ENCODE peak calls at places on chromosomes 13 and 19, in seven cellular contexts. J, O, I, N, Z, P and A are unnamed samples.

GRCh38 chr13:87057807-87058520 is 613.2 kb upstream of the SLITRK5 start:
- DNase-seq in J (no peak), O (no peak), I (no peak), N (no peak), Z (no peak), P (no peak), A (no peak)

GRCh38 chr13:97945792-97946419 is 7.6 kb upstream of the IPO5 start:
- DNase-seq in J (no peak), O (no peak), I (no peak), N (no peak), Z (no peak), P (no peak), A (no peak)

GRCh38 chr13:76266566-76266965 is 619.6 kb downstream of the KCTD12 start:
- DNase-seq in J (no peak), O (no peak), I (no peak), N (no peak), Z (no peak), P (no peak), A (no peak)

GRCh38 chr13:26895808-26896466 is 135.4 kb upstream of the GPR12 start:
- DNase-seq in J (no peak), O (no peak), I (no peak), N (no peak), Z (no peak), P (no peak), A (no peak)

GRCh38 chr19:38277969-38278680 is 13.8 kb downstream of the SPINT2 start:
- DNase-seq in J (no peak), O (no peak), I (no peak), N (no peak), Z (no peak), P (peak; percentile 88), A (no peak)

GRCh38 chr19:42816901-42817300 is 51.4 kb upstream of the PSG8 start:
- DNase-seq in J (no peak), O (no peak), I (no peak), N (no peak), Z (no peak), P (no peak), A (no peak)

GRCh38 chr19:956747-957451 is 27.2 kb upstream of the WDR18 start:
- DNase-seq in J (peak; percentile 88), O (no peak), I (no peak), N (no peak), Z (no peak), P (no peak), A (no peak)

GRCh38 chr13:97892717-97893116 is 60.8 kb upstream of the IPO5 start:
- DNase-seq in J (no peak), O (no peak), I (no peak), N (no peak), Z (no peak), P (no peak), A (no peak)

GRCh38 chr13:99590519-99591011 is 89.3 kb downstream of the TM9SF2 start:
- DNase-seq in J (no peak), O (no peak), I (no peak), N (no peak), Z (no peak), P (no peak), A (no peak)

GRCh38 chr13:97911311-97912138 is 42.0 kb upstream of the IPO5 start:
- DNase-seq in J (peak; percentile 82), O (peak; percentile 21), I (no peak), N (no peak), Z (no peak), P (no peak), A (peak; percentile 27)

GRCh38 chr19:39843919-39844793 is 2.0 kb downstream of the FBL start:
- DNase-seq in J (no peak), O (peak; percentile 66), I (no peak), N (no peak), Z (no peak), P (no peak), A (no peak)

GRCh38 chr13:65606622-65607021 is 1623.5 kb downstream of the PCDH9 start:
- DNase-seq in J (no peak), O (no peak), I (no peak), N (no peak), Z (no peak), P (no peak), A (no peak)

GRCh38 chr13:96141032-96141431 is 51.1 kb downstream of the HS6ST3 start:
- DNase-seq in J (no peak), O (peak; percentile 4), I (no peak), N (no peak), Z (no peak), P (no peak), A (no peak)

GRCh38 chr13:76829572-76830327 is 56.5 kb downstream of the KCTD12 start:
- DNase-seq in J (no peak), O (no peak), I (no peak), N (no peak), Z (no peak), P (no peak), A (no peak)

GRCh38 chr13:68574053-68574452 is 1343.9 kb upstream of the PCDH9 start:
- DNase-seq in J (no peak), O (no peak), I (no peak), N (no peak), Z (no peak), P (no peak), A (no peak)

GRCh38 chr13:30774214-30774730 is 38.9 kb downstream of the ALOX5AP start:
- DNase-seq in J (no peak), O (no peak), I (no peak), N (no peak), Z (no peak), P (no peak), A (no peak)

GRCh38 chr19:37997911-37998344 is 90.9 kb downstream of the SIPA1L3 start:
- DNase-seq in J (no peak), O (no peak), I (no peak), N (no peak), Z (no peak), P (no peak), A (no peak)

GRCh38 chr13:88895261-88895941 is 1224.2 kb downstream of the SLITRK5 start:
- DNase-seq in J (no peak), O (no peak), I (no peak), N (no peak), Z (no peak), P (no peak), A (no peak)
- H3K4me1 ChIP-seq in J (no peaks in the 10 kb centered on the region), O (no peaks in the 10 kb centered on the region), I (no peaks in the 10 kb centered on the region), N (no peaks in the 10 kb centered on the region), Z (no peaks in the 10 kb centered on the region), P (no peaks in the 10 kb centered on the region), A (no peaks in the 10 kb centered on the region)

GRCh38 chr19:23522431-23522830 is 127.2 kb upstream of the ZNF91 start:
- DNase-seq in J (no peak), O (no peak), I (no peak), N (no peak), Z (no peak), P (no peak), A (no peak)

GRCh38 chr19:23526302-23526701 is 131.0 kb upstream of the ZNF91 start:
- DNase-seq in J (no peak), O (no peak), I (no peak), N (no peak), Z (no peak), P (no peak), A (no peak)

GRCh38 chr19:23525265-23525862 is 130.1 kb upstream of the ZNF91 start:
- DNase-seq in J (no peak), O (no peak), I (no peak), N (peak; percentile 62), Z (no peak), P (no peak), A (no peak)

GRCh38 chr19:23521471-23521870 is 126.2 kb upstream of the ZNF91 start:
- DNase-seq in J (no peak), O (no peak), I (no peak), N (no peak), Z (no peak), P (no peak), A (no peak)

GRCh38 chr19:23523863-23524262 is 128.6 kb upstream of the ZNF91 start:
- DNase-seq in J (no peak), O (no peak), I (no peak), N (no peak), Z (no peak), P (no peak), A (no peak)
- H3K9me3 ChIP-seq in J (peaks cover 89% of the 10 kb centered on the region), O (no peaks in the 10 kb centered on the region), I (no peaks in the 10 kb centered on the region), N (no peaks in the 10 kb centered on the region), Z (no peaks in the 10 kb centered on the region), P (no peaks in the 10 kb centered on the region), A (no peaks in the 10 kb centered on the region)

GRCh38 chr19:46760363-46760762 is 14.1 kb upstream of the STRN4 start:
- DNase-seq in J (no peak), O (no peak), I (no peak), N (no peak), Z (no peak), P (no peak), A (no peak)
- H3K27ac ChIP-seq in J (no peak overlapping the region), O (no peak overlapping the region), I (peak overlapping the region; percentile 53), N (no peak overlapping the region), Z (peak overlapping the region; percentile 71), P (no peak overlapping the region), A (no peak overlapping the region)

DNA sequence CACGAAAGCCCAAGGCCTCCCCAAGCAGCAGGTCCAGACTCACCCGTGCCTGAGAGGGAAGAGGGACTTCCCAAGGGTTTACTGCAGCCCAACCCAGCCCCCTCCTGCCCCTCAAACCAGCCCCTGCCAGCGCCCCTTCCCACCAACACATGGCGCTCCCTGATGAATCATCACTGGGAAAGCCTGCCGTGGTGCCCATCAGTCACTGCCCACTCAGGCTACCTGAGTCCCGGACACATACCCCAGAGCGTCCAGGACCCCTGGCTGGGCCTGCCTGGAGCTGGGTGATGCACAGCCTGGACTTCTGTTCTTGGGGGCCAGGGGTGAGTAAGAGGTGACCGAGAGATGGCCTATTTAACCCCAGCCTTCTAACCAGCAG is 60.6 kb downstream of the MLLT1 start:
- DNase-seq in J (no peak), O (no peak), I (peak; percentile 65), N (no peak), Z (no peak), P (no peak), A (no peak)
- H3K4me1 ChIP-seq in J (peaks cover 15% of the 10 kb centered on the region), O (no peaks in the 10 kb centered on the region), I (peaks cover 31% of the 10 kb centered on the region), N (peaks cover 2% of the 10 kb centered on the region), Z (no peaks in the 10 kb centered on the region), P (no peaks in the 10 kb centered on the region), A (peaks cover 5% of the 10 kb centered on the region)

DNA sequence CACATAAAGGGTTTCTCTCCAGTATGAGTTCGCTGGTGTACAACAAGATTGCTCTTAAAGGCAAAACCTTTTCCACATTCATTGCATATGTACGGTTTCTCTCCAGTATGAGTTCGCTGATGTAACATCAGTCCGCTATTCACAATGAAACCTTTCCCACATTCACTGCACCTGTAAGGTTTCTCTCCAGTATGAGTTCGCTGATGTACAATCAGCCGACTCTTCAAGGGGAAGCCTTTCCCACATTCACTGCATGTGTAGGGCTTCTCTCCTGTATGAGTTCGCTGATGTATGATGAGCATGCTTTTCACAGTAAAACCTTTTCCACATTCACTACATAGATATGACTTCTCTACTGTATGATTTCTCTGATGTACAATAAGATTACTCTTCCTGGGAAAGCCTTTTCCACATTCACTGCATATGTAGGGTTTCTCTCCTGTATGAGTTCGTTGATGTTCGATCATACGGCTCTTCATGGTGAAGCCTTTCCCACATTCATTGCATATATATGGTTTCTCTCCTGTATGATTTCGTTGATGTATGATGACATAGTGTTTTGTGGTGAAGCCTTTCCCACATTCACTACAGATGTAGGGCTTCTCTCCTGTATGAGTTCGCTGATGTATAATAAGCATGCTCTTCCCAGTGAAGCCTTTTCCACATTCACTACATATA is 6.0 kb upstream of the ZNF614 start:
- DNase-seq in J (no peak), O (no peak), I (no peak), N (no peak), Z (no peak), P (no peak), A (no peak)
- H3K9me3 ChIP-seq in J (peaks cover 100% of the 10 kb centered on the region), O (peaks cover 28% of the 10 kb centered on the region), I (peaks cover 16% of the 10 kb centered on the region), N (no peaks in the 10 kb centered on the region), Z (peaks cover 6% of the 10 kb centered on the region), P (peaks cover 78% of the 10 kb centered on the region), A (peaks cover 13% of the 10 kb centered on the region)